ENCODE peak calls at places on chromosomes 5 and 9, in nine cellular contexts. A is cardiac fibroblast; X is activated T-cell treated with anti-CD3 and anti-CD28 coated beads for 24 hours; P is effector memory CD4-positive, alpha-beta T cell; Y is GM20000; V is EL; C is memory B cell; R is stimulated activated CD4-positive, alpha-beta T cell treated with anti-CD3 and anti-CD28 coated beads, Interleukin-1b, Interleukin-23, amount 100 ng/mL, for 24 hours; S is left cardiac atrium. Z is an unnamed sample.

GRCh38 chr5:144374637-144375036 is 204.0 kb downstream of the KCTD16 start:
- DNase-seq in A (no peak), X (no peak), P (no peak), Y (no peak), V (no peak), C (no peak), R (no peak), S (no peak), Z (no peak)

GRCh38 chr9:138010861-138011260 is 133.3 kb downstream of the CACNA1B start:
- DNase-seq in A (no peak), X (no peak), P (no peak), Y (no peak), V (no peak), C (no peak), R (no peak), S (no peak), Z (no peak)

GRCh38 chr9:119268985-119269384 is 100.2 kb downstream of the BRINP1 start:
- DNase-seq in A (no peak), X (no peak), P (no peak), Y (no peak), V (no peak), C (no peak), R (no peak), S (no peak), Z (no peak)

GRCh38 chr5:42005561-42006153 is 80.6 kb downstream of the FBXO4 start:
- DNase-seq in A (peak; percentile 42), X (no peak), P (no peak), Y (peak; percentile 12), V (peak; percentile 19), C (no peak), R (no peak), S (no peak), Z (no peak)

GRCh38 chr9:98886691-98887229 is 56.9 kb upstream of the COL15A1 start:
- DNase-seq in A (no peak), X (no peak), P (no peak), Y (no peak), V (no peak), C (no peak), R (no peak), S (peak; percentile 64), Z (no peak)

GRCh38 chr5:52560366-52560765 is 227.3 kb upstream of the ITGA1 start:
- DNase-seq in A (peak; percentile 15), X (no peak), P (no peak), Y (no peak), V (peak; percentile 6), C (no peak), R (no peak), S (no peak), Z (no peak)

GRCh38 chr9:93128715-93129224 is 5.3 kb downstream of the NINJ1 start:
- DNase-seq in A (no peak), X (no peak), P (no peak), Y (no peak), V (no peak), C (no peak), R (no peak), S (no peak), Z (peak; percentile 0)

GRCh38 chr9:87909310-87910041 is 8.3 kb upstream of the SPATA31C1 start:
- DNase-seq in A (no peak), X (no peak), P (no peak), Y (no peak), V (no peak), C (no peak), R (no peak), S (no peak), Z (no peak)

GRCh38 chr5:135269224-135269623 is 129.8 kb downstream of the MACROH2A1 start:
- DNase-seq in A (peak; percentile 36), X (no peak), P (no peak), Y (no peak), V (peak; percentile 67), C (no peak), R (no peak), S (no peak), Z (no peak)

GRCh38 chr9:101440714-101441230 is 5.2 kb upstream of the ALDOB start:
- DNase-seq in A (no peak), X (no peak), P (no peak), Y (no peak), V (no peak), C (no peak), R (no peak), S (no peak), Z (no peak)

GRCh38 chr9:93307468-93308157 is 123.7 kb downstream of the WNK2 start:
- DNase-seq in A (no peak), X (no peak), P (no peak), Y (no peak), V (no peak), C (no peak), R (no peak), S (no peak), Z (no peak)

GRCh38 chr5:109388407-109388806 is 21.4 kb downstream of the PJA2 start:
- DNase-seq in A (peak; percentile 41), X (no peak), P (no peak), Y (no peak), V (peak; percentile 27), C (no peak), R (no peak), S (no peak), Z (no peak)

GRCh38 chr9:70111042-70111602 is 67.5 kb downstream of the MAMDC2 start:
- DNase-seq in A (peak; percentile 88), X (peak; percentile 44), P (no peak), Y (peak; percentile 60), V (peak; percentile 69), C (peak; percentile 50), R (peak; percentile 37), S (peak; percentile 90), Z (peak; percentile 35)

GRCh38 chr5:83417884-83418283 is 53.7 kb upstream of the VCAN start:
- DNase-seq in A (no peak), X (no peak), P (no peak), Y (no peak), V (no peak), C (no peak), R (no peak), S (no peak), Z (no peak)

GRCh38 chr5:76602094-76602726 is 21.0 kb downstream of the F2RL2 start:
- DNase-seq in A (peak; percentile 59), X (no peak), P (no peak), Y (no peak), V (peak; percentile 33), C (no peak), R (no peak), S (no peak), Z (no peak)

GRCh38 chr5:67287795-67288194 is 91.2 kb upstream of the CD180 start:
- DNase-seq in A (peak; percentile 47), X (no peak), P (no peak), Y (no peak), V (peak; percentile 46), C (no peak), R (no peak), S (no peak), Z (no peak)

GRCh38 chr5:56607551-56607950 is 207.8 kb upstream of the MAP3K1 start:
- DNase-seq in A (peak; percentile 25), X (no peak), P (no peak), Y (no peak), V (peak; percentile 46), C (no peak), R (no peak), S (no peak), Z (no peak)

GRCh38 chr5:163401271-163401670 is 36.1 kb upstream of the CCNG1 start:
- DNase-seq in A (no peak), X (no peak), P (no peak), Y (no peak), V (no peak), C (no peak), R (no peak), S (no peak), Z (no peak)

GRCh38 chr5:1295650-1296037 is 776 bp upstream of the TERT start:
- DNase-seq in A (no peak), X (no peak), P (no peak), Y (no peak), V (no peak), C (no peak), R (no peak), S (no peak), Z (peak; percentile 11)

GRCh38 chr5:163408311-163408923 is 29.0 kb upstream of the CCNG1 start:
- DNase-seq in A (peak; percentile 79), X (peak; percentile 42), P (peak; percentile 16), Y (peak; percentile 58), V (peak; percentile 55), C (peak; percentile 53), R (peak; percentile 41), S (peak; percentile 52), Z (peak; percentile 37)

GRCh38 chr5:138464388-138465287 is 641 bp upstream of the EGR1 start:
- DNase-seq in A (peak; percentile 99), X (peak; percentile 94), P (peak; percentile 95), Y (peak; percentile 98), V (peak; percentile 99), C (peak; percentile 99), R (peak; percentile 93), S (peak; percentile 96), Z (peak; percentile 93)

GRCh38 chr5:63923914-63924313 is 38.3 kb downstream of the HTR1A start:
- DNase-seq in A (no peak), X (no peak), P (no peak), Y (no peak), V (peak; percentile 0), C (no peak), R (no peak), S (no peak), Z (no peak)

GRCh38 chr9:76718166-76718565 is 46.1 kb upstream of the PCA3 start:
- DNase-seq in A (no peak), X (no peak), P (no peak), Y (no peak), V (no peak), C (no peak), R (no peak), S (no peak), Z (no peak)

GRCh38 chr9:93810028-93810971 is 144.9 kb downstream of the BARX1 start:
- DNase-seq in A (no peak), X (no peak), P (no peak), Y (peak; percentile 6), V (no peak), C (no peak), R (no peak), S (no peak), Z (peak; percentile 7)

GRCh38 chr5:104412649-104413240 is 850.2 kb upstream of the NUDT12 start:
- DNase-seq in A (peak; percentile 23), X (no peak), P (no peak), Y (peak; percentile 13), V (no peak), C (no peak), R (no peak), S (no peak), Z (no peak)

GRCh38 chr5:142364251-142365145 is 39.7 kb upstream of the SPRY4 start:
- DNase-seq in A (peak; percentile 63), X (no peak), P (no peak), Y (no peak), V (no peak), C (no peak), R (no peak), S (peak; percentile 42), Z (no peak)

GRCh38 chr5:90111354-90112070 is 298.0 kb downstream of the CETN3 start:
- DNase-seq in A (peak; percentile 77), X (no peak), P (no peak), Y (no peak), V (no peak), C (no peak), R (no peak), S (no peak), Z (no peak)

GRCh38 chr9:27118916-27119315 is 9.9 kb downstream of the TEK start:
- DNase-seq in A (peak; percentile 85), X (no peak), P (no peak), Y (no peak), V (peak; percentile 49), C (no peak), R (no peak), S (no peak), Z (no peak)

GRCh38 chr5:68182534-68182933 is 33.0 kb upstream of the PIK3R1 start:
- DNase-seq in A (no peak), X (no peak), P (no peak), Y (no peak), V (no peak), C (no peak), R (no peak), S (no peak), Z (no peak)

GRCh38 chr5:37847978-37848425 is 8.2 kb upstream of the GDNF start:
- DNase-seq in A (peak; percentile 89), X (no peak), P (no peak), Y (no peak), V (peak; percentile 42), C (no peak), R (no peak), S (no peak), Z (no peak)

GRCh38 chr5:39208471-39208870 is 10.9 kb downstream of the FYB1 start:
- DNase-seq in A (no peak), X (no peak), P (no peak), Y (no peak), V (no peak), C (no peak), R (no peak), S (no peak), Z (no peak)

Z was measured in natural killer cell.